ENCODE peak calls at places on chromosomes 2 and 18, in eight cellular contexts. One of them, this sample, is unnamed.

GRCh38 chr2:67871696-67872320 is 191.0 kb downstream of the C1D start:
- DNase-seq in left lung: no peak
- DNase-seq in epithelial cell of esophagus: peak
- DNase-seq in left ventricle myocardium inferior: no peak
- DNase-seq in GM13977: no peak
- DNase-seq in AG04449: peak
- DNase-seq in kidney: peak
- DNase-seq in dorsolateral prefrontal cortex: no peak
- DNase-seq in this sample: no peak

GRCh38 chr2:196143641-196144236 is 27.6 kb downstream of the STK17B start:
- DNase-seq in left lung: no peak
- DNase-seq in epithelial cell of esophagus: peak
- DNase-seq in left ventricle myocardium inferior: no peak
- DNase-seq in GM13977: no peak
- DNase-seq in AG04449: no peak
- DNase-seq in kidney: no peak
- DNase-seq in dorsolateral prefrontal cortex: no peak
- DNase-seq in this sample: peak

GRCh38 chr2:61928816-61929471 is 23.5 kb downstream of the COMMD1 start:
- DNase-seq in left lung: no peak
- DNase-seq in epithelial cell of esophagus: peak
- DNase-seq in left ventricle myocardium inferior: no peak
- DNase-seq in GM13977: no peak
- DNase-seq in AG04449: peak
- DNase-seq in kidney: no peak
- DNase-seq in dorsolateral prefrontal cortex: no peak
- DNase-seq in this sample: no peak

GRCh38 chr2:6993230-6993640 is 76.0 kb downstream of the RNF144A start:
- DNase-seq in left lung: no peak
- DNase-seq in epithelial cell of esophagus: no peak
- DNase-seq in left ventricle myocardium inferior: peak
- DNase-seq in GM13977: no peak
- DNase-seq in AG04449: no peak
- DNase-seq in kidney: peak
- DNase-seq in dorsolateral prefrontal cortex: peak
- DNase-seq in this sample: no peak

GRCh38 chr2:101616411-101616810 is 81.1 kb upstream of the MAP4K4 start:
- DNase-seq in left lung: no peak
- DNase-seq in epithelial cell of esophagus: no peak
- DNase-seq in left ventricle myocardium inferior: peak
- DNase-seq in GM13977: no peak
- DNase-seq in AG04449: no peak
- DNase-seq in kidney: no peak
- DNase-seq in dorsolateral prefrontal cortex: peak
- DNase-seq in this sample: no peak

GRCh38 chr18:4734021-4734420 is 278.9 kb upstream of the DLGAP1 start:
- DNase-seq in left lung: no peak
- DNase-seq in epithelial cell of esophagus: no peak
- DNase-seq in left ventricle myocardium inferior: no peak
- DNase-seq in GM13977: no peak
- DNase-seq in AG04449: no peak
- DNase-seq in kidney: no peak
- DNase-seq in dorsolateral prefrontal cortex: no peak
- DNase-seq in this sample: no peak

GRCh38 chr18:57084331-57085298 is 62.3 kb upstream of the BOD1L2 start:
- DNase-seq in left lung: no peak
- DNase-seq in epithelial cell of esophagus: no peak
- DNase-seq in left ventricle myocardium inferior: no peak
- DNase-seq in GM13977: peak
- DNase-seq in AG04449: no peak
- DNase-seq in kidney: no peak
- DNase-seq in dorsolateral prefrontal cortex: no peak
- DNase-seq in this sample: peak

GRCh38 chr2:83386559-83386958 is 1072.5 kb downstream of the SUCLG1 start:
- DNase-seq in left lung: no peak
- DNase-seq in epithelial cell of esophagus: no peak
- DNase-seq in left ventricle myocardium inferior: no peak
- DNase-seq in GM13977: no peak
- DNase-seq in AG04449: peak
- DNase-seq in kidney: no peak
- DNase-seq in dorsolateral prefrontal cortex: no peak
- DNase-seq in this sample: no peak

GRCh38 chr2:37571571-37572136 is 99.8 kb downstream of the CDC42EP3 start:
- DNase-seq in left lung: no peak
- DNase-seq in epithelial cell of esophagus: no peak
- DNase-seq in left ventricle myocardium inferior: no peak
- DNase-seq in GM13977: no peak
- DNase-seq in AG04449: no peak
- DNase-seq in kidney: no peak
- DNase-seq in dorsolateral prefrontal cortex: no peak
- DNase-seq in this sample: no peak

GRCh38 chr18:79871026-79871390 is 73.3 kb downstream of the KCNG2 start:
- DNase-seq in left lung: no peak
- DNase-seq in epithelial cell of esophagus: no peak
- DNase-seq in left ventricle myocardium inferior: no peak
- DNase-seq in GM13977: no peak
- DNase-seq in AG04449: no peak
- DNase-seq in kidney: no peak
- DNase-seq in dorsolateral prefrontal cortex: no peak
- DNase-seq in this sample: no peak

GRCh38 chr2:201858267-201858666 is 51.9 kb downstream of the CDK15 start:
- DNase-seq in left lung: no peak
- DNase-seq in epithelial cell of esophagus: no peak
- DNase-seq in left ventricle myocardium inferior: no peak
- DNase-seq in GM13977: no peak
- DNase-seq in AG04449: no peak
- DNase-seq in kidney: no peak
- DNase-seq in dorsolateral prefrontal cortex: no peak
- DNase-seq in this sample: no peak

GRCh38 chr18:10727477-10727876 is 201.7 kb downstream of the NAPG start:
- DNase-seq in left lung: no peak
- DNase-seq in epithelial cell of esophagus: no peak
- DNase-seq in left ventricle myocardium inferior: no peak
- DNase-seq in GM13977: no peak
- DNase-seq in AG04449: no peak
- DNase-seq in kidney: no peak
- DNase-seq in dorsolateral prefrontal cortex: peak
- DNase-seq in this sample: no peak

GRCh38 chr2:197575987-197576386 is 60.1 kb downstream of the MOB4 start:
- DNase-seq in left lung: no peak
- DNase-seq in epithelial cell of esophagus: peak
- DNase-seq in left ventricle myocardium inferior: no peak
- DNase-seq in GM13977: no peak
- DNase-seq in AG04449: no peak
- DNase-seq in kidney: no peak
- DNase-seq in dorsolateral prefrontal cortex: no peak
- DNase-seq in this sample: no peak

GRCh38 chr18:76149284-76149683 is 345.8 kb downstream of the ZNF516 start:
- DNase-seq in left lung: no peak
- DNase-seq in epithelial cell of esophagus: no peak
- DNase-seq in left ventricle myocardium inferior: no peak
- DNase-seq in GM13977: no peak
- DNase-seq in AG04449: no peak
- DNase-seq in kidney: no peak
- DNase-seq in dorsolateral prefrontal cortex: no peak
- DNase-seq in this sample: no peak

GRCh38 chr2:68799138-68799537 is 64.5 kb downstream of the ARHGAP25 start:
- DNase-seq in left lung: no peak
- DNase-seq in epithelial cell of esophagus: peak
- DNase-seq in left ventricle myocardium inferior: no peak
- DNase-seq in GM13977: no peak
- DNase-seq in AG04449: no peak
- DNase-seq in kidney: no peak
- DNase-seq in dorsolateral prefrontal cortex: no peak
- DNase-seq in this sample: no peak

GRCh38 chr2:223598994-223599645 is 3.0 kb downstream of the SCG2 start:
- DNase-seq in left lung: no peak
- DNase-seq in epithelial cell of esophagus: no peak
- DNase-seq in left ventricle myocardium inferior: no peak
- DNase-seq in GM13977: no peak
- DNase-seq in AG04449: no peak
- DNase-seq in kidney: no peak
- DNase-seq in dorsolateral prefrontal cortex: no peak
- DNase-seq in this sample: no peak

GRCh38 chr2:33606622-33607021 is 7.5 kb upstream of the FAM98A start:
- DNase-seq in left lung: no peak
- DNase-seq in epithelial cell of esophagus: no peak
- DNase-seq in left ventricle myocardium inferior: no peak
- DNase-seq in GM13977: no peak
- DNase-seq in AG04449: no peak
- DNase-seq in kidney: no peak
- DNase-seq in dorsolateral prefrontal cortex: no peak
- DNase-seq in this sample: no peak

GRCh38 chr18:8610442-8610801 is 1.2 kb downstream of the RAB12 start:
- DNase-seq in left lung: no peak
- DNase-seq in epithelial cell of esophagus: no peak
- DNase-seq in left ventricle myocardium inferior: no peak
- DNase-seq in GM13977: no peak
- DNase-seq in AG04449: no peak
- DNase-seq in kidney: no peak
- DNase-seq in dorsolateral prefrontal cortex: no peak
- DNase-seq in this sample: no peak

GRCh38 chr2:185219981-185220380 is 518.6 kb upstream of the FSIP2 start:
- DNase-seq in left lung: no peak
- DNase-seq in epithelial cell of esophagus: peak
- DNase-seq in left ventricle myocardium inferior: no peak
- DNase-seq in GM13977: no peak
- DNase-seq in AG04449: no peak
- DNase-seq in kidney: no peak
- DNase-seq in dorsolateral prefrontal cortex: no peak
- DNase-seq in this sample: no peak

GRCh38 chr2:175620035-175620434 is 382.0 kb downstream of the LNPK start:
- DNase-seq in left lung: no peak
- DNase-seq in epithelial cell of esophagus: no peak
- DNase-seq in left ventricle myocardium inferior: no peak
- DNase-seq in GM13977: no peak
- DNase-seq in AG04449: no peak
- DNase-seq in kidney: no peak
- DNase-seq in dorsolateral prefrontal cortex: no peak
- DNase-seq in this sample: no peak

GRCh38 chr2:16043192-16043591 is 102.8 kb downstream of the MYCN start:
- DNase-seq in left lung: no peak
- DNase-seq in epithelial cell of esophagus: no peak
- DNase-seq in left ventricle myocardium inferior: no peak
- DNase-seq in GM13977: no peak
- DNase-seq in AG04449: no peak
- DNase-seq in kidney: no peak
- DNase-seq in dorsolateral prefrontal cortex: no peak
- DNase-seq in this sample: no peak

GRCh38 chr2:218276986-218277755 is 6.9 kb downstream of the PNKD start:
- DNase-seq in left lung: no peak
- DNase-seq in epithelial cell of esophagus: no peak
- DNase-seq in left ventricle myocardium inferior: no peak
- DNase-seq in GM13977: no peak
- DNase-seq in AG04449: no peak
- DNase-seq in kidney: no peak
- DNase-seq in dorsolateral prefrontal cortex: no peak
- DNase-seq in this sample: no peak
- TF ChIP-seq CTCF in left lung: no peak
- TF ChIP-seq CTCF in epithelial cell of esophagus: peak
- TF ChIP-seq CTCF in left ventricle myocardium inferior: no peak
- TF ChIP-seq CTCF in GM13977: no peak
- TF ChIP-seq CTCF in AG04449: no peak
- TF ChIP-seq CTCF in kidney: no peak
- TF ChIP-seq CTCF in dorsolateral prefrontal cortex: no peak
- TF ChIP-seq CTCF in this sample: no peak

GRCh38 chr18:3186678-3187658 is 32.8 kb downstream of the MYOM1 start:
- DNase-seq in left lung: no peak
- DNase-seq in epithelial cell of esophagus: no peak
- DNase-seq in left ventricle myocardium inferior: no peak
- DNase-seq in GM13977: no peak
- DNase-seq in AG04449: no peak
- DNase-seq in kidney: no peak
- DNase-seq in dorsolateral prefrontal cortex: no peak
- DNase-seq in this sample: no peak
- TF ChIP-seq CTCF in left lung: no peak
- TF ChIP-seq CTCF in epithelial cell of esophagus: no peak
- TF ChIP-seq CTCF in left ventricle myocardium inferior: peak
- TF ChIP-seq CTCF in GM13977: no peak
- TF ChIP-seq CTCF in AG04449: no peak
- TF ChIP-seq CTCF in kidney: no peak
- TF ChIP-seq CTCF in dorsolateral prefrontal cortex: no peak
- TF ChIP-seq CTCF in this sample: peak

DNA sequence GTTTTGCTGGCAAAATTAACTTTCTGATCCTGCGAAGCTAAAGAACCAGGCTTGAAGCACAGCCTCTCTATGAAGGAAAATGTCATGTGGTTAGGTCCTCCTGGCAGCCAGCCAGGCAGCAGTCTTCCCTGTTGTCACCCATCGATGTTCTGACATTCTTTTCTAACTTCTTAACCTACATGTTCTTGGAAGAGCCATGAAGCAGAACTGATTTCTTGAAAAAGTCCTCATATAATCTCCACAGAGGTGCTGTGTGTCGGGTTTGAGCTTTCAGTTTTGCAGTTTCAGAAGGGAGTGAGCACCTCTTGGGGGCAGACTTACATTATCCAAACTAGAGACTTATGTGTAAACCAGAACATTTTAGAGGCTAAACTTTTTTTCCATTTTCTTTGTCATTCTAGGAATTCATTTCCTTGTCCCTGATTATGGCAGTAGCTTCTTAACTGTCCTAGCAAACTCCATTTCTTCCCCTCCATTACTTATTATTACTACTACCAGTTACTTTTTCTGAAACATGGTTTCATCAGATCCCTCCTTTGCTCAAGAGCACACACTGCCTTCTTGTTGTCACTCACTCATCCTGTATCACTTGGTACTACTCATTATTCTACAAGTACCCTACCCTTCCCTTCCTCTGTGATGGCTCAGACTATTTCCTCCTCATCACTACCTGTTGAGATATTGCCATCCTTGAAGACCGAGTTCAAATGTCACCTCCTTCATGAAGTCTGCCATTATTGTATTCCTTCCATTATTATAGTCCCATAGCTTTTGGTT is 31.1 kb downstream of the DOK1 start:
- DNase-seq in left lung: no peak
- DNase-seq in epithelial cell of esophagus: no peak
- DNase-seq in left ventricle myocardium inferior: peak
- DNase-seq in GM13977: peak
- DNase-seq in AG04449: no peak
- DNase-seq in kidney: no peak
- DNase-seq in dorsolateral prefrontal cortex: no peak
- DNase-seq in this sample: peak
- TF ChIP-seq CTCF in left lung: no peak
- TF ChIP-seq CTCF in epithelial cell of esophagus: no peak
- TF ChIP-seq CTCF in left ventricle myocardium inferior: no peak
- TF ChIP-seq CTCF in GM13977: peak
- TF ChIP-seq CTCF in AG04449: no peak
- TF ChIP-seq CTCF in kidney: no peak
- TF ChIP-seq CTCF in dorsolateral prefrontal cortex: no peak
- TF ChIP-seq CTCF in this sample: no peak

DNA sequence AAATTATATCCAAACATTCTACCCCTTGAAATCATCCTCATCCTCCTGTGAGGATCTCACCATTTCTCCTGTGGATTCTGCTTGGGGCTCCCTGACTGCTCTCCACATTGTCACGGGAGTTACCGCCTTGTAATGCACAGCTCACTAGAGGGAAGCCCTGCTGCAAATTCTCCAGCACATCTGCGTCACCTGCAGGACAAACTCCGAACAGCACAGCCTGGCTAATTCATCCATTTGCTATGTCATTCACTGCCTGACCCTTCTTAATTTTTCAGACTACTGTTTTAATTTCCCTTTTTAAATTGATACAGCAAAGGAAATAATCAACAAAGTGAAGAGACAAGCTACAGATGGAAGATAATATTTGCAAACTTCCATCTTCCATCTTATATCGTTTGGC is 627.4 kb downstream of the FBXO15 start:
- DNase-seq in left lung: no peak
- DNase-seq in epithelial cell of esophagus: peak
- DNase-seq in left ventricle myocardium inferior: no peak
- DNase-seq in GM13977: no peak
- DNase-seq in AG04449: no peak
- DNase-seq in kidney: no peak
- DNase-seq in dorsolateral prefrontal cortex: no peak
- DNase-seq in this sample: no peak
- TF ChIP-seq CTCF in left lung: no peak
- TF ChIP-seq CTCF in epithelial cell of esophagus: peak
- TF ChIP-seq CTCF in left ventricle myocardium inferior: peak
- TF ChIP-seq CTCF in GM13977: no peak
- TF ChIP-seq CTCF in AG04449: peak
- TF ChIP-seq CTCF in kidney: no peak
- TF ChIP-seq CTCF in dorsolateral prefrontal cortex: no peak
- TF ChIP-seq CTCF in this sample: no peak